ENCODE peak calls at places on chromosomes 1 and 21, in five cellular contexts. S, G, W, Y and Z are unnamed samples.

GRCh38 chr1:182990413-182991144 is 32.6 kb upstream of the LAMC1 start:
- DNase-seq in S (no peak), G (no peak), W (no peak), Y (peak), Z (peak)

GRCh38 chr1:14827870-14828269 is 229.4 kb downstream of the KAZN start:
- DNase-seq in S (no peak), G (no peak), W (no peak), Y (no peak), Z (no peak)

GRCh38 chr1:54365847-54366246 is 40.3 kb downstream of the SSBP3 start:
- DNase-seq in S (no peak), G (no peak), W (no peak), Y (no peak), Z (no peak)

GRCh38 chr1:113438505-113439271 is 48.4 kb downstream of the MAGI3 start:
- DNase-seq in S (no peak), G (no peak), W (no peak), Y (no peak), Z (no peak)

GRCh38 chr1:1283821-1284220 is 3.6 kb downstream of the SCNN1D start:
- DNase-seq in S (peak), G (no peak), W (no peak), Y (no peak), Z (peak)

GRCh38 chr1:35564884-35565741 is 7.5 kb downstream of the NCDN start:
- DNase-seq in S (no peak), G (no peak), W (peak), Y (no peak), Z (no peak)

GRCh38 chr1:43764581-43764980 is 57.2 kb downstream of the ST3GAL3 start:
- DNase-seq in S (no peak), G (no peak), W (no peak), Y (no peak), Z (no peak)

GRCh38 chr21:36976882-36977651 is 10.6 kb upstream of the HLCS start:
- DNase-seq in S (no peak), G (no peak), W (no peak), Y (peak), Z (peak)

GRCh38 chr1:213934642-213935041 is 53.1 kb upstream of the PROX1 start:
- DNase-seq in S (no peak), G (peak), W (no peak), Y (peak), Z (no peak)

GRCh38 chr1:58592521-58593134 is 15.6 kb upstream of the TACSTD2 start:
- DNase-seq in S (no peak), G (peak), W (peak), Y (peak), Z (peak)

GRCh38 chr1:26787381-26787705 is 407 bp upstream of the PIGV start:
- DNase-seq in S (no peak), G (no peak), W (no peak), Y (peak), Z (peak)

GRCh38 chr1:111998332-111998731 is 8.9 kb upstream of the KCND3 start:
- DNase-seq in S (no peak), G (no peak), W (no peak), Y (no peak), Z (no peak)

GRCh38 chr1:72280714-72281113 is 1.6 kb downstream of the NEGR1 start:
- DNase-seq in S (no peak), G (no peak), W (no peak), Y (peak), Z (peak)

GRCh38 chr1:8590696-8591351 is 226.6 kb downstream of the RERE start:
- DNase-seq in S (no peak), G (no peak), W (no peak), Y (peak), Z (peak)

GRCh38 chr21:17610862-17611261 is 1.8 kb downstream of the BTG3 start:
- DNase-seq in S (no peak), G (no peak), W (no peak), Y (peak), Z (peak)

GRCh38 chr1:20112279-20113000 is 6.9 kb downstream of the PLA2G2D start:
- DNase-seq in S (no peak), G (no peak), W (no peak), Y (no peak), Z (peak)

GRCh38 chr21:45430521-45431501 is 25.8 kb downstream of the COL18A1 start:
- DNase-seq in S (no peak), G (no peak), W (no peak), Y (peak), Z (no peak)

GRCh38 chr1:149849947-149850360 is 49.4 kb upstream of the BOLA1 start:
- DNase-seq in S (no peak), G (no peak), W (no peak), Y (peak), Z (peak)

GRCh38 chr1:16181887-16182719 is 26.2 kb upstream of the EPHA2 start:
- DNase-seq in S (peak), G (peak), W (peak), Y (peak), Z (peak)

GRCh38 chr1:233844697-233845096 is 59.8 kb upstream of the SLC35F3 start:
- DNase-seq in S (no peak), G (no peak), W (no peak), Y (no peak), Z (no peak)

GRCh38 chr1:14366361-14367018 is 232.0 kb upstream of the KAZN start:
- DNase-seq in S (peak), G (peak), W (no peak), Y (peak), Z (peak)

GRCh38 chr1:212920895-212921294 is 29.4 kb upstream of the VASH2 start:
- DNase-seq in S (no peak), G (no peak), W (no peak), Y (peak), Z (peak)

GRCh38 chr1:248828845-248829244 is 3.1 kb upstream of the SH3BP5L start:
- DNase-seq in S (no peak), G (no peak), W (no peak), Y (peak), Z (peak)

GRCh38 chr1:205972081-205972480 is 28.8 kb upstream of the SLC26A9 start:
- DNase-seq in S (no peak), G (no peak), W (peak), Y (no peak), Z (no peak)

GRCh38 chr1:181284978-181285377 is 196.5 kb downstream of the IER5 start:
- DNase-seq in S (no peak), G (no peak), W (no peak), Y (peak), Z (no peak)

GRCh38 chr1:232428781-232429530 is 201.0 kb downstream of the SIPA1L2 start:
- DNase-seq in S (no peak), G (no peak), W (no peak), Y (peak), Z (peak)

GRCh38 chr1:227754958-227755357 is 19.7 kb downstream of the SNAP47 start:
- DNase-seq in S (no peak), G (no peak), W (no peak), Y (no peak), Z (no peak)

GRCh38 chr21:37971390-37971789 is 55.1 kb upstream of the KCNJ6 start:
- DNase-seq in S (no peak), G (no peak), W (no peak), Y (no peak), Z (no peak)

GRCh38 chr1:58611986-58612385 is 34.9 kb upstream of the TACSTD2 start:
- DNase-seq in S (no peak), G (no peak), W (no peak), Y (peak), Z (no peak)

GRCh38 chr1:68464891-68465290 is 15.1 kb upstream of the RPE65 start:
- DNase-seq in S (no peak), G (no peak), W (no peak), Y (peak), Z (no peak)

GRCh38 chr1:47438321-47439150 is 692 bp downstream of the FOXD2 start:
- DNase-seq in S (peak), G (peak), W (peak), Y (peak), Z (peak)

GRCh38 chr1:195584870-195585624 is 1023.2 kb downstream of the KCNT2 start:
- DNase-seq in S (peak), G (no peak), W (no peak), Y (no peak), Z (peak)

GRCh38 chr1:215360021-215360420 is 207.1 kb upstream of the KCTD3 start:
- DNase-seq in S (no peak), G (no peak), W (no peak), Y (no peak), Z (no peak)

GRCh38 chr1:180680558-180681144 is 48.8 kb downstream of the XPR1 start:
- DNase-seq in S (no peak), G (no peak), W (no peak), Y (peak), Z (no peak)

GRCh38 chr1:54806931-54807611 is 5.9 kb upstream of the TTC22 start:
- DNase-seq in S (no peak), G (no peak), W (no peak), Y (no peak), Z (peak)

DNA sequence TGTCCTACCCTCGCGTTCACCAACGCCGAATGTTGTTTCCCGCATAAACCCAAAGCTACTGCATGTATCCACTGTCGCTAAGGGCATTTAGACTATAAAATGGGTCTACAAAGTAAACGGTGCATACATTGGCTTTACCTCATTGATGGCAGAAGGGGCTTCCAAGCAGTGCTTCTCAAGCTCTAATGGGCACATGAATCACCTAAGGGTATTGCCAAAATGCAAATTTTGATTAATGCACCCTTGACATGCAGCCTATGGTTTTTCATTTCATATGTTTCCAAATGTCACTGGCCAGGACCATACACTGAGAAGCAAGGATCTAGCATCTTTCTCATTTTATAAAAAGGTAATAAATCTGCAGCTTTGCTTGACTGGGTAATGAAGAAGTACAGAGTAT is 2.7 kb downstream of the OR6F1 start:
- DNase-seq in S (no peak), G (no peak), W (no peak), Y (no peak), Z (no peak)
- H3K4me3 ChIP-seq in S (no peak), G (no peak), W (no peak), Y (no peak), Z (no peak)

GRCh38 chr1:97904528-97904927 is 16.3 kb downstream of the DPYD start:
- DNase-seq in S (no peak), G (no peak), W (no peak), Y (peak), Z (peak)
- H3K4me3 ChIP-seq in S (no peak), G (no peak), W (no peak), Y (no peak), Z (peak)

DNA sequence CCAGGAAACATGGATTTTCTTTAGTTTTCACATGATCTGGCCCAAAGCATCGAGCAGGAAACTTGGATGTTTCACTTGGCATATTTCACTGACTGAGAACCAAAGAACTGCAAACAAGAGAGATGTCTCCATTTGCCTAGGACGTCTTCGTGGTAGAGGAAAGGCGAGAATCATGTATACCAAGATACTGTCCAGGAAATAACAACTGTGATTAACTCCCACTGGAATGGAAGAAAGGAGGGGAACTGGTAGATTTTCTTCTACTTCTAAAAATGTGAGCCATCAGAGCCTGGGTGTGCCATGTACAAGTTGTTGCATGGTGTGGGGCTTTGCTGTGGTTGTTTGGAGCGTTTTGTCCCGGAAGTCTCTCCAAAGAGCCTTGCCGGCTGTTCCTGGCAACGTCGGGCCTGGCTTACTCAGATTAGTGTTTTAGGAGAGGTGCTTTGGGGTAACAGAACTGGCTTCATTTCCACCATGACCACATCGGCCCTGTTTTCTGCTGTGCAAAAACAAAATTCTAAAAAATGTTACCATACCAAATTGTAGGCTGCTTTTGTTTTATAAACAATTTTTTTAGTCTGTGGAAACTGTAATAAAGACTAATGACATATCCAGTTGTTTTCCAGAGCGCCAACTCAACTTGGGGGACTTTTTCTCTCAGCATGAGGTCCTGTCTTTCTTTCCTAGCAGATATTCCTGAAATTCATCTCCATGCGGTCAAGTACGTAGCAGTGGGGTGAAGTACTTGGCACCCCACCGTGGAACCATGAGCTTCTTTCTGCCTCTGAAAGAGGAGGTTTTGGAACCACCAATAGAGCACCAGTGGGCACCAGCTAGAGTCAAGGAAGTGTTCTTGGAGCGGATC is 118.3 kb downstream of the TM2D1 start:
- DNase-seq in S (peak), G (peak), W (no peak), Y (peak), Z (peak)
- H3K4me3 ChIP-seq in S (no peak), G (no peak), W (no peak), Y (no peak), Z (peak)

GRCh38 chr1:62588000-62588399 is 9.3 kb upstream of the ANGPTL3 start:
- DNase-seq in S (no peak), G (no peak), W (no peak), Y (no peak), Z (no peak)
- H3K4me3 ChIP-seq in S (no peak), G (no peak), W (no peak), Y (no peak), Z (no peak)

DNA sequence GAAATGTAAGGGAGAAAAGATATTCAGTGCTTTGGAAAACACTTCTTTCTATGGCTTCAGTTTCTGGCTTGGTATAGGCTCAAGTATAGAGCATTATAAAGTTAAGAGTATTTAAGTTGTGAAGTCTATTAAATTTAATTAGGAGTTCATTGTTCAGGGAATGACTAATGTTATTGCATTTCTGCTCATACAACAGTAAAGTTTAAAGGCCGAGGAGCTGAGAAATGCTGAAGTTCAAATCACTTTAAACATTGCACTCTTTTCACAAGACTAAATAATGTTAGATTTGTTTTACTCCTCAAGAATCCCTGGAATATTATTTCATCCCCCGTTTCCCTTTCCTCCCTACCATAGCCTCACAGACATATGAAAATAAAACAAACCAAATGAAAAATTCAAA is 30.1 kb downstream of the RGS5 start:
- DNase-seq in S (no peak), G (no peak), W (no peak), Y (no peak), Z (peak)
- H3K4me3 ChIP-seq in S (no peak), G (no peak), W (no peak), Y (no peak), Z (peak)

GRCh38 chr1:201463071-201463552 is 5.9 kb downstream of the PHLDA3 start:
- DNase-seq in S (no peak), G (no peak), W (no peak), Y (peak), Z (peak)

GRCh38 chr1:201468501-201468843 is 516 bp downstream of the PHLDA3 start:
- DNase-seq in S (no peak), G (peak), W (peak), Y (no peak), Z (peak)

GRCh38 chr1:201466492-201466891 is 2.5 kb downstream of the PHLDA3 start:
- DNase-seq in S (no peak), G (no peak), W (peak), Y (no peak), Z (peak)

GRCh38 chr1:201468844-201469644 is at the start of gene PHLDA3:
- DNase-seq in S (peak), G (peak), W (peak), Y (peak), Z (peak)

GRCh38 chr1:201465698-201466290 is 3.2 kb downstream of the PHLDA3 start:
- DNase-seq in S (no peak), G (no peak), W (no peak), Y (no peak), Z (no peak)
- H3K4me3 ChIP-seq in S (no peak), G (peak), W (peak), Y (peak), Z (peak)

DNA sequence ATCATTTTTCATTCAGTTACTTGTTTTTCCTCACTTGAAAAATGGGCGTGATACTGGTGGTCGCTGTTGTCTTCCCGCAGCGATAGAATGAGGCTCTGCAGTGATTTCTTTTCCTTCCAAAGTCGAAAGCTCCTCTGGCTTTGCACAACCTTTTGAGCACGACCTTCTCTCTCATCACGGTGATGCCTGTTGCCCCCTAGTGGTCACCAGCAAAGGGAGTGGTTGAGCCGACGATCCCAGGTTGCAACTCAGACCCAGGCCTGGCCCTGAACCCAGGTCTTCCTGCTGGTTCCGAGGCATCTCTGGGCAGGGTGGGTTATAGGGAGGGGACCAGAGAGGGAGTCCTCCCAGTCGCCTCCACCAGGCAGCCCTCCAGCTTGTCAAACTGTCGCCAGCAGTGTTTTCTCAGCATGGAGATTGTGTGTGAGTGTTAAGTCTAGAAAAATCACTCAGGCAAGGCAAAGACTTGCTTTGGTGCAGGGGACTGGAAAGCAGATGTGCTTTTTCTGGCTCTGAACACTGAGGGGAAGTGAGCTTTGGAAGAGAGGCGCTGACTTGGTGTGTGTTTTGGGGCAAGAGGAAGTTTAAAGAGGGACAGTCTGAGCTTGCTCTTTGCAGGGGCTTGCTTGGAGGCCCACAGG is 285.3 kb downstream of the CAMTA1 start:
- DNase-seq in S (no peak), G (peak), W (no peak), Y (peak), Z (peak)
- H3K4me3 ChIP-seq in S (no peak), G (peak), W (peak), Y (peak), Z (peak)